ENCODE peak calls at places on chromosomes 7 and 10, in nine cellular contexts. One of them, this sample, is unnamed. For H3K4me1, the result is how much of the 10 kb centered on the place peaks cover.

GRCh38 chr7:109213081-109213480 is 643.4 kb downstream of the DNAJB9 start:
- DNase-seq in tibial artery: no peak
- DNase-seq in psoas muscle: no peak
- DNase-seq in GM23338: no peak
- DNase-seq in transverse colon: no peak
- DNase-seq in A549: no peak
- DNase-seq in esophagus squamous epithelium: no peak
- DNase-seq in tibial nerve: no peak
- DNase-seq in PC-3: no peak
- DNase-seq in this sample: no peak

GRCh38 chr7:135684699-135685098 is 22.4 kb downstream of the STMP1 start:
- DNase-seq in esophagus squamous epithelium: no peak
- DNase-seq in tibial nerve: no peak
- DNase-seq in psoas muscle: no peak
- DNase-seq in tibial artery: no peak
- DNase-seq in PC-3: no peak
- DNase-seq in A549: no peak
- DNase-seq in GM23338: no peak
- DNase-seq in transverse colon: no peak
- DNase-seq in this sample: no peak

GRCh38 chr10:108783897-108784296 is 1139.4 kb downstream of the XPNPEP1 start:
- DNase-seq in esophagus squamous epithelium: no peak
- DNase-seq in transverse colon: no peak
- DNase-seq in psoas muscle: no peak
- DNase-seq in A549: peak
- DNase-seq in tibial artery: no peak
- DNase-seq in PC-3: peak
- DNase-seq in tibial nerve: no peak
- DNase-seq in GM23338: peak
- DNase-seq in this sample: no peak

GRCh38 chr10:133162178-133162909 is 2.3 kb downstream of the KNDC1 start:
- DNase-seq in transverse colon: no peak
- DNase-seq in tibial nerve: no peak
- DNase-seq in A549: no peak
- DNase-seq in psoas muscle: no peak
- DNase-seq in esophagus squamous epithelium: no peak
- DNase-seq in tibial artery: no peak
- DNase-seq in PC-3: no peak
- DNase-seq in GM23338: no peak
- DNase-seq in this sample: no peak

GRCh38 chr10:31133628-31134302 is 102.1 kb upstream of the ZNF438 start:
- DNase-seq in GM23338: peak
- DNase-seq in esophagus squamous epithelium: no peak
- DNase-seq in PC-3: no peak
- DNase-seq in A549: no peak
- DNase-seq in psoas muscle: peak
- DNase-seq in tibial artery: peak
- DNase-seq in transverse colon: peak
- DNase-seq in tibial nerve: peak
- DNase-seq in this sample: peak

GRCh38 chr7:14751461-14751860 is 151.1 kb downstream of the DGKB start:
- DNase-seq in psoas muscle: no peak
- DNase-seq in tibial nerve: no peak
- DNase-seq in PC-3: no peak
- DNase-seq in transverse colon: no peak
- DNase-seq in A549: no peak
- DNase-seq in esophagus squamous epithelium: no peak
- DNase-seq in tibial artery: no peak
- DNase-seq in GM23338: no peak
- DNase-seq in this sample: no peak

GRCh38 chr7:102005933-102006332 is 188.5 kb downstream of the CUX1 start:
- DNase-seq in esophagus squamous epithelium: no peak
- DNase-seq in tibial artery: no peak
- DNase-seq in GM23338: peak
- DNase-seq in A549: no peak
- DNase-seq in transverse colon: no peak
- DNase-seq in tibial nerve: no peak
- DNase-seq in PC-3: no peak
- DNase-seq in psoas muscle: no peak
- DNase-seq in this sample: no peak

GRCh38 chr10:101725843-101726242 is 30.9 kb upstream of the FBXW4 start:
- DNase-seq in esophagus squamous epithelium: no peak
- DNase-seq in tibial nerve: no peak
- DNase-seq in GM23338: no peak
- DNase-seq in PC-3: no peak
- DNase-seq in tibial artery: no peak
- DNase-seq in transverse colon: peak
- DNase-seq in psoas muscle: no peak
- DNase-seq in A549: no peak
- DNase-seq in this sample: no peak

GRCh38 chr10:123582084-123582989 is 83.8 kb upstream of the GPR26 start:
- DNase-seq in psoas muscle: peak
- DNase-seq in transverse colon: peak
- DNase-seq in tibial nerve: peak
- DNase-seq in PC-3: peak
- DNase-seq in tibial artery: peak
- DNase-seq in esophagus squamous epithelium: no peak
- DNase-seq in A549: peak
- DNase-seq in GM23338: peak
- DNase-seq in this sample: peak

GRCh38 chr10:5665380-5666323 is 743 bp downstream of the ASB13 start:
- DNase-seq in tibial nerve: no peak
- DNase-seq in tibial artery: no peak
- DNase-seq in A549: no peak
- DNase-seq in transverse colon: peak
- DNase-seq in PC-3: no peak
- DNase-seq in psoas muscle: peak
- DNase-seq in esophagus squamous epithelium: no peak
- DNase-seq in GM23338: peak
- DNase-seq in this sample: no peak

GRCh38 chr7:103011650-103012049 is 62.9 kb downstream of the FBXL13 start:
- DNase-seq in transverse colon: no peak
- DNase-seq in tibial artery: no peak
- DNase-seq in GM23338: no peak
- DNase-seq in esophagus squamous epithelium: no peak
- DNase-seq in A549: no peak
- DNase-seq in psoas muscle: no peak
- DNase-seq in PC-3: peak
- DNase-seq in tibial nerve: no peak
- DNase-seq in this sample: no peak

GRCh38 chr7:74586258-74587200 is 71.0 kb upstream of the GTF2I start:
- DNase-seq in tibial artery: no peak
- DNase-seq in esophagus squamous epithelium: no peak
- DNase-seq in GM23338: no peak
- DNase-seq in transverse colon: no peak
- DNase-seq in tibial nerve: no peak
- DNase-seq in PC-3: no peak
- DNase-seq in A549: no peak
- DNase-seq in psoas muscle: no peak
- DNase-seq in this sample: no peak

GRCh38 chr7:356087-356486 is 66.1 kb downstream of the FOXL3 start:
- DNase-seq in GM23338: no peak
- DNase-seq in tibial artery: no peak
- DNase-seq in tibial nerve: no peak
- DNase-seq in PC-3: no peak
- DNase-seq in esophagus squamous epithelium: no peak
- DNase-seq in psoas muscle: no peak
- DNase-seq in transverse colon: no peak
- DNase-seq in A549: no peak
- DNase-seq in this sample: no peak

GRCh38 chr7:4103352-4104091 is 578.6 kb upstream of the FOXK1 start:
- DNase-seq in A549: peak
- DNase-seq in tibial artery: no peak
- DNase-seq in psoas muscle: no peak
- DNase-seq in GM23338: peak
- DNase-seq in esophagus squamous epithelium: no peak
- DNase-seq in tibial nerve: no peak
- DNase-seq in PC-3: peak
- DNase-seq in transverse colon: no peak
- DNase-seq in this sample: no peak

GRCh38 chr10:63703113-63703670 is 182.0 kb downstream of the REEP3 start:
- DNase-seq in GM23338: peak
- DNase-seq in PC-3: peak
- DNase-seq in tibial artery: no peak
- DNase-seq in psoas muscle: no peak
- DNase-seq in transverse colon: no peak
- DNase-seq in A549: no peak
- DNase-seq in esophagus squamous epithelium: no peak
- DNase-seq in tibial nerve: no peak
- DNase-seq in this sample: no peak

GRCh38 chr7:119943932-119944600 is 328.9 kb upstream of the KCND2 start:
- DNase-seq in tibial artery: no peak
- DNase-seq in A549: no peak
- DNase-seq in PC-3: no peak
- DNase-seq in psoas muscle: no peak
- DNase-seq in GM23338: no peak
- DNase-seq in esophagus squamous epithelium: no peak
- DNase-seq in tibial nerve: no peak
- DNase-seq in transverse colon: no peak
- DNase-seq in this sample: no peak
- TF ChIP-seq CTCF in tibial artery: no peak
- TF ChIP-seq CTCF in A549: no peak
- TF ChIP-seq CTCF in PC-3: no peak
- TF ChIP-seq CTCF in psoas muscle: no peak
- TF ChIP-seq CTCF in GM23338: no peak
- TF ChIP-seq CTCF in esophagus squamous epithelium: no peak
- TF ChIP-seq CTCF in tibial nerve: no peak
- TF ChIP-seq CTCF in transverse colon: no peak
- TF ChIP-seq CTCF in this sample: no peak

GRCh38 chr10:3775671-3776551 is 9.1 kb downstream of the KLF6 start:
- DNase-seq in tibial artery: no peak
- DNase-seq in PC-3: peak
- DNase-seq in transverse colon: peak
- DNase-seq in psoas muscle: peak
- DNase-seq in GM23338: peak
- DNase-seq in A549: peak
- DNase-seq in esophagus squamous epithelium: no peak
- DNase-seq in tibial nerve: no peak
- DNase-seq in this sample: peak
- H3K4me1 ChIP-seq in tibial artery: under half
- H3K4me1 ChIP-seq in PC-3: half or more
- H3K4me1 ChIP-seq in transverse colon: half or more
- H3K4me1 ChIP-seq in psoas muscle: half or more
- H3K4me1 ChIP-seq in GM23338: under half
- H3K4me1 ChIP-seq in A549: half or more
- H3K4me1 ChIP-seq in esophagus squamous epithelium: half or more
- H3K4me1 ChIP-seq in tibial nerve: half or more
- H3K4me1 ChIP-seq in this sample: under half

GRCh38 chr10:121593676-121594075 is 4.6 kb downstream of the FGFR2 start:
- DNase-seq in esophagus squamous epithelium: no peak
- DNase-seq in tibial artery: peak
- DNase-seq in GM23338: no peak
- DNase-seq in psoas muscle: no peak
- DNase-seq in A549: no peak
- DNase-seq in transverse colon: no peak
- DNase-seq in PC-3: no peak
- DNase-seq in tibial nerve: no peak
- DNase-seq in this sample: no peak
- H3K4me3 ChIP-seq in esophagus squamous epithelium: no peak
- H3K4me3 ChIP-seq in tibial artery: no peak
- H3K4me3 ChIP-seq in GM23338: peak
- H3K4me3 ChIP-seq in psoas muscle: no peak
- H3K4me3 ChIP-seq in A549: no peak
- H3K4me3 ChIP-seq in transverse colon: no peak
- H3K4me3 ChIP-seq in PC-3: no peak
- H3K4me3 ChIP-seq in tibial nerve: no peak
- H3K4me3 ChIP-seq in this sample: peak

GRCh38 chr10:93697207-93697606 is 5.2 kb downstream of the FRA10AC1 start:
- DNase-seq in psoas muscle: no peak
- DNase-seq in tibial nerve: no peak
- DNase-seq in esophagus squamous epithelium: no peak
- DNase-seq in transverse colon: no peak
- DNase-seq in PC-3: no peak
- DNase-seq in tibial artery: no peak
- DNase-seq in GM23338: peak
- DNase-seq in A549: no peak
- DNase-seq in this sample: no peak
- TF ChIP-seq CTCF in psoas muscle: no peak
- TF ChIP-seq CTCF in tibial nerve: no peak
- TF ChIP-seq CTCF in esophagus squamous epithelium: no peak
- TF ChIP-seq CTCF in transverse colon: no peak
- TF ChIP-seq CTCF in PC-3: peak
- TF ChIP-seq CTCF in tibial artery: no peak
- TF ChIP-seq CTCF in GM23338: peak
- TF ChIP-seq CTCF in A549: peak
- TF ChIP-seq CTCF in this sample: no peak